ENCODE peak calls at places on chromosomes 2 and 18, in four cellular contexts. One of them, this sample, is unnamed.

GRCh38 chr2:100425107-100425506 is 7.6 kb upstream of the CHST10 start:
- DNase-seq in WTC11: no peak
- DNase-seq in K562: no peak
- DNase-seq in H1: no peak
- DNase-seq in this sample: no peak

GRCh38 chr2:60213865-60214657 is 339.4 kb downstream of the BCL11A start:
- DNase-seq in K562: no peak
- DNase-seq in WTC11: no peak
- DNase-seq in H1: no peak
- DNase-seq in this sample: no peak

GRCh38 chr18:9642799-9643445 is 28.6 kb upstream of the PPP4R1 start:
- DNase-seq in WTC11: no peak
- DNase-seq in H1: no peak
- DNase-seq in K562: no peak
- DNase-seq in this sample: no peak

GRCh38 chr2:985317-985898 is 34.8 kb downstream of the SNTG2 start:
- DNase-seq in H1: no peak
- DNase-seq in K562: no peak
- DNase-seq in WTC11: no peak
- DNase-seq in this sample: peak; percentile 50

GRCh38 chr2:108034843-108035242 is 48.5 kb downstream of the SLC5A7 start:
- DNase-seq in K562: no peak
- DNase-seq in H1: no peak
- DNase-seq in WTC11: no peak
- DNase-seq in this sample: no peak

GRCh38 chr2:23269747-23270146 is 115.2 kb upstream of the KLHL29 start:
- DNase-seq in H1: no peak
- DNase-seq in K562: no peak
- DNase-seq in WTC11: no peak
- DNase-seq in this sample: no peak

GRCh38 chr2:212958757-212959295 is 192.6 kb downstream of the IKZF2 start:
- DNase-seq in H1: no peak
- DNase-seq in WTC11: no peak
- DNase-seq in K562: no peak
- DNase-seq in this sample: no peak

GRCh38 chr2:45406626-45407025 is 204.4 kb downstream of the SRBD1 start:
- DNase-seq in H1: no peak
- DNase-seq in WTC11: no peak
- DNase-seq in K562: no peak
- DNase-seq in this sample: no peak

GRCh38 chr18:49359732-49360444 is 100.6 kb downstream of the DYM start:
- DNase-seq in K562: no peak
- DNase-seq in WTC11: no peak
- DNase-seq in H1: no peak
- DNase-seq in this sample: no peak

GRCh38 chr2:221501210-221501882 is 70.8 kb downstream of the EPHA4 start:
- DNase-seq in H1: no peak
- DNase-seq in K562: no peak
- DNase-seq in WTC11: no peak
- DNase-seq in this sample: no peak

GRCh38 chr2:129812071-129812470 is 167.4 kb upstream of the RAB6C start:
- DNase-seq in K562: no peak
- DNase-seq in WTC11: no peak
- DNase-seq in H1: no peak
- DNase-seq in this sample: no peak

GRCh38 chr2:7649461-7650228 is 732.4 kb downstream of the RNF144A start:
- DNase-seq in K562: no peak
- DNase-seq in H1: no peak
- DNase-seq in WTC11: no peak
- DNase-seq in this sample: no peak

GRCh38 chr2:28445448-28446258 is 50.2 kb upstream of the PLB1 start:
- DNase-seq in H1: no peak
- DNase-seq in K562: peak; percentile 20
- DNase-seq in WTC11: no peak
- DNase-seq in this sample: peak; percentile 32

GRCh38 chr2:233375490-233376314 is 21.4 kb downstream of the DGKD start:
- DNase-seq in H1: no peak
- DNase-seq in WTC11: no peak
- DNase-seq in K562: no peak
- DNase-seq in this sample: no peak

GRCh38 chr18:13543811-13544732 is 182.3 kb downstream of the FAM210A start:
- DNase-seq in K562: no peak
- DNase-seq in H1: no peak
- DNase-seq in WTC11: no peak
- DNase-seq in this sample: no peak

GRCh38 chr2:19702267-19702666 is 199.5 kb downstream of the TTC32 start:
- DNase-seq in K562: no peak
- DNase-seq in H1: no peak
- DNase-seq in WTC11: no peak
- DNase-seq in this sample: no peak

GRCh38 chr2:181117176-181117925 is 136.9 kb downstream of the UBE2E3 start:
- DNase-seq in WTC11: no peak
- DNase-seq in K562: no peak
- DNase-seq in H1: no peak
- DNase-seq in this sample: no peak

GRCh38 chr2:29220506-29221270 is 105.5 kb downstream of the CLIP4 start:
- DNase-seq in WTC11: no peak
- DNase-seq in K562: no peak
- DNase-seq in H1: no peak
- DNase-seq in this sample: no peak

GRCh38 chr2:119011162-119011909 is 69.3 kb downstream of the MARCO start:
- DNase-seq in WTC11: peak; percentile 82
- DNase-seq in H1: peak; percentile 21
- DNase-seq in K562: peak; percentile 64
- DNase-seq in this sample: peak; percentile 92

GRCh38 chr2:237235383-237236095 is 149.8 kb downstream of the COPS8 start:
- DNase-seq in K562: no peak
- DNase-seq in H1: no peak
- DNase-seq in WTC11: no peak
- DNase-seq in this sample: no peak
- TF ChIP-seq TEAD4 in K562: no peak
- TF ChIP-seq TEAD4 in H1: no peak
- TF ChIP-seq TEAD4 in WTC11: no peak
- TF ChIP-seq TEAD4 in this sample: no peak

GRCh38 chr2:121723316-121723715 is 13.4 kb downstream of the NIFK start:
- DNase-seq in WTC11: no peak
- DNase-seq in K562: no peak
- DNase-seq in H1: no peak
- DNase-seq in this sample: no peak
- TF ChIP-seq TEAD4 in WTC11: no peak
- TF ChIP-seq TEAD4 in K562: no peak
- TF ChIP-seq TEAD4 in H1: no peak
- TF ChIP-seq TEAD4 in this sample: no peak

GRCh38 chr2:205696541-205697441 is 14.5 kb downstream of the NRP2 start:
- DNase-seq in WTC11: no peak
- DNase-seq in H1: no peak
- DNase-seq in K562: no peak
- DNase-seq in this sample: peak; percentile 30
- TF ChIP-seq TEAD4 in WTC11: no peak
- TF ChIP-seq TEAD4 in H1: no peak
- TF ChIP-seq TEAD4 in K562: no peak
- TF ChIP-seq TEAD4 in this sample: no peak

GRCh38 chr2:98519156-98519555 is 74.5 kb downstream of the INPP4A start:
- DNase-seq in K562: no peak
- DNase-seq in WTC11: no peak
- DNase-seq in H1: no peak
- DNase-seq in this sample: no peak
- TF ChIP-seq TEAD4 in K562: no peak
- TF ChIP-seq TEAD4 in WTC11: no peak
- TF ChIP-seq TEAD4 in H1: no peak
- TF ChIP-seq TEAD4 in this sample: no peak

GRCh38 chr2:40551081-40551480 is 99.2 kb upstream of the SLC8A1 start:
- DNase-seq in H1: no peak
- DNase-seq in K562: no peak
- DNase-seq in WTC11: no peak
- DNase-seq in this sample: no peak

GRCh38 chr2:40556298-40556697 is 104.4 kb upstream of the SLC8A1 start:
- DNase-seq in H1: no peak
- DNase-seq in K562: no peak
- DNase-seq in WTC11: no peak
- DNase-seq in this sample: no peak

GRCh38 chr2:40556739-40557138 is 104.8 kb upstream of the SLC8A1 start:
- DNase-seq in WTC11: no peak
- DNase-seq in H1: no peak
- DNase-seq in K562: no peak
- DNase-seq in this sample: no peak

GRCh38 chr2:40558772-40559171 is 106.9 kb upstream of the SLC8A1 start:
- DNase-seq in H1: no peak
- DNase-seq in K562: no peak
- DNase-seq in WTC11: no peak
- DNase-seq in this sample: no peak

DNA sequence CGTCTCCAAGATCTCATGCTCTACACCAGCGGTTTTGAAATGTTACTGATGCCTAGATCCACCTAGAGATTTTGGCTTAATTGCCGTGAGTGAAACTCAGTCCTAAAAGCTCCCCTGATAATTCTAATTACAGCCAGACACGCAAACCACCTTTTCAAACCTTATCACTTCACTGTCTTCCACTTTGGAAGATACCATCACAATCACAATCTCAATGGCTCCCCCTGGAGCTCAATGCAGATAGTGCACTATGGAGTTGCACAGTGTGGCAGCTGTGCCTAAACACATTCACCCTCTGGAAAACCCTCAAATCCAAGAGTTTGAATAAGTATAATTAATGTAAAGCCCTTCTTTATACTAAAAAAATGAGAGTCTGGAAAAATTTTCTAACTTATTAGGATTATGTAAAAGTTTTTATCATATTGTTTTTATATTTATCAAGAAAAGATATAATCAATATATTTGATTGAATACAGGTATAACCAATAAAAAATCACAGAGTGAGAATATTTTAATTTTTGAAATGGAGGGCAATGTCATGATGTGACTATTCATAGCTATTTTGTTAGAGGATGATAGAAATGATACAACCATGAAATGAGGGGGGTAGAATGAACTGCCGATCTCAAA is 102.9 kb upstream of the SLC8A1 start:
- DNase-seq in K562: peak; percentile 27
- DNase-seq in H1: peak; percentile 21
- DNase-seq in WTC11: peak; percentile 83
- DNase-seq in this sample: peak; percentile 32
- TF ChIP-seq TEAD4 in K562: no peak
- TF ChIP-seq TEAD4 in H1: no peak
- TF ChIP-seq TEAD4 in WTC11: no peak
- TF ChIP-seq TEAD4 in this sample: no peak

DNA sequence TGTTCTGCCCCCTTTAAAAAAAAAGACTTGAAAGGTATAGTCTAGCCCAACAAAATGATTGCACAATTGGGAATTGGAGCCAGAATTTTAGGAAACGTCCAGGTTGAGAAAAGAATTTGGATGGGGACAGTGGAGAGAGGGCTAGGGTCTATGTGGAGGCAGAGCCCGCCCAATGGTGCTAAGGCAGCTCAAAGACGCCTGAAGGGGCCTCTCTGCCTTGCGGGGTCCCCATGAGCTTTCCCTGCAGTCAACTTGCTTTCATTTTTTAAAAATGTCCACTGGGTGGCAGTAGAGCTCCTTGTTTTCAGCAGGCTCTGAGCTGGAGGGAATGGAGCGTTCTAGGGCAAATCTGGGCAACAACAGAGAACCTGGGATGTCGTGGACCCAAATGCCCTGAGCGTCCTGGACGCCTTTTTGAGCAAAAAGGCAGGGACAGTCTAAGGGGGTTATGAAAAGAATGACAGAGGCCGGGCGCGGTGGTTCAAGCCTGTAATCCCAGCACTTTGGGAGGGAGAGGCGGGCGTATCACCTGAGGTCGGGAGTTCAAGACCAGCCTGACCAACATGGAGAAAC is 40.2 kb upstream of the ITM2C start:
- DNase-seq in K562: peak; percentile 58
- DNase-seq in H1: peak; percentile 60
- DNase-seq in WTC11: peak; percentile 59
- DNase-seq in this sample: peak; percentile 83
- TF ChIP-seq TEAD4 in K562: no peak
- TF ChIP-seq TEAD4 in H1: no peak
- TF ChIP-seq TEAD4 in WTC11: no peak
- TF ChIP-seq TEAD4 in this sample: no peak

This sample was measured in SK-N-SH.